ENCODE peak calls at places on chromosome 4, in eight cellular contexts. D is spleen, S is upper lobe of left lung, Y is SK-N-SH, G is suprapubic skin, X is vagina, M is HepG2, I is transverse colon. Z is an unnamed sample.

GRCh38 chr4:157312702-157313101 is 92.2 kb downstream of the GRIA2 start:
- DNase-seq in D (no peak), G (no peak), Y (no peak), X (no peak), I (no peak), S (no peak), M (no peak), Z (no peak)

GRCh38 chr4:124807421-124807820 is 94.9 kb upstream of the ANKRD50 start:
- DNase-seq in D (no peak), M (no peak), X (no peak), Y (no peak), I (no peak), S (no peak), G (no peak), Z (no peak)

GRCh38 chr4:60868232-60868960 is 331.7 kb upstream of the ADGRL3 start:
- DNase-seq in Y (no peak), X (no peak), I (no peak), G (no peak), M (no peak), D (no peak), S (no peak), Z (no peak)

GRCh38 chr4:79678472-79679202 is 270.6 kb upstream of the GK2 start:
- DNase-seq in S (no peak), I (no peak), D (no peak), M (no peak), G (no peak), Y (no peak), X (no peak), Z (no peak)

GRCh38 chr4:41437264-41437566 is 100.7 kb upstream of the LIMCH1 start:
- DNase-seq in X (no peak), M (no peak), G (no peak), I (no peak), D (no peak), S (no peak), Y (no peak), Z (no peak)

GRCh38 chr4:186192068-186192751 is 843 bp downstream of the CYP4V2 start:
- DNase-seq in G (peak), I (peak), S (no peak), D (no peak), M (peak), X (no peak), Y (no peak), Z (peak)

GRCh38 chr4:52658671-52659015 is 458 bp downstream of the USP46 start:
- DNase-seq in X (peak), I (no peak), G (peak), M (no peak), D (no peak), S (no peak), Y (peak), Z (no peak)

GRCh38 chr4:170769857-170770256 is 680.1 kb upstream of the AADAT start:
- DNase-seq in S (no peak), M (no peak), G (no peak), Y (no peak), D (no peak), I (no peak), X (no peak), Z (no peak)

GRCh38 chr4:25654971-25655963 is at the start of gene SLC34A2:
- DNase-seq in Y (peak), I (peak), D (peak), M (peak), G (no peak), X (no peak), S (peak), Z (no peak)

GRCh38 chr4:168682898-168683500 is 186.1 kb downstream of the PALLD start:
- DNase-seq in X (no peak), S (no peak), I (no peak), G (no peak), D (no peak), Y (no peak), M (no peak), Z (no peak)

GRCh38 chr4:25246680-25247611 is 13.1 kb downstream of the PI4K2B start:
- DNase-seq in D (no peak), S (peak), X (no peak), M (no peak), Y (no peak), G (no peak), I (no peak), Z (no peak)

GRCh38 chr4:182306792-182307507 is 63.7 kb downstream of the TENM3 start:
- DNase-seq in D (no peak), I (no peak), M (no peak), X (no peak), S (no peak), G (no peak), Y (no peak), Z (no peak)

GRCh38 chr4:145734576-145735329 is 54.8 kb downstream of the C4orf51 start:
- DNase-seq in Y (no peak), X (no peak), S (no peak), I (peak), M (peak), G (peak), D (no peak), Z (no peak)
- TF ChIP-seq POLR2AphosphoS5 in Y (peak), X (peak), S (peak), I (peak), M (no peak), G (peak), D (no peak), Z (no peak)

DNA sequence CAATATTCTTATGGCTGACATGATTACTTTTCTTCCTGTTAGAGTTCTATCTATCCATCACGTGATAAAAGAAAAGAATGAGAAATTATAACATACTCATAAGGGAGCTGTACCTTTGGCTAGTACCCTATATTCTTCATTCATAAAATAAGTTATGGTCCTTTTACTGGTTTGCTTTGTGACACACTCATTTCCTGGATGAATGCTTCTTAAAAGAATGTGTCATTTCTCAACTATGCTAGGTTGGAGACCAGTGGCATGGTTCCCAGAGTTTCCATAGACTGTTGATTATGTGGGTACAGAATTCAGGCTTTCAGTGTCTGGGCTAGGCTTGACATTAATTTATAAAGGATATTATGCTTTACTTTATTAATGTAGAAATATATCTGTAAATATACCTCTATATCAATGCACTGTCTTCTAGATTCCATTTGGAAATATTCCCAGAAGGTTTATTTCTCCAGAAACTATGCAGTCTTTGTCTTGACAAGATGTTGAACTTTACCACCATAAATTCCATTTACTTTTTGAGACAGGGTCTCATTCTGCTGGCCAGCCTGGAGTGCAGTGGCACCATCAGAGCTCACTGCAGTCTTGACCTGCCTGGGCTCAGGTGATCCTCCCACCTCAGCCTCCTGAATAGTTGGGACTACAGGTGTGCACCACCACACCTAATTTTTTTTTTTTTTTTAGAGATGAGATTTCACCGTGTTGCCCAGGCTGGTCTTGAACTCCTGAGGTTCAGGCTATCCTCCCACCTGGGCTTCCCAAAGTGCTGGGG is 23.8 kb downstream of the NUDT6 start:
- DNase-seq in X (no peak), I (no peak), Y (no peak), D (no peak), G (no peak), M (no peak), S (no peak), Z (no peak)
- TF ChIP-seq POLR2AphosphoS5 in X (no peak), I (no peak), Y (peak), D (no peak), G (no peak), M (no peak), S (no peak), Z (no peak)

GRCh38 chr4:139815646-139816601 is 150.3 kb downstream of the MGST2 start:
- DNase-seq in D (no peak), I (peak), S (no peak), M (no peak), X (no peak), Y (no peak), G (peak), Z (no peak)
- TF ChIP-seq POLR2AphosphoS5 in D (no peak), I (no peak), S (peak), M (no peak), X (peak), Y (peak), G (no peak), Z (no peak)

DNA sequence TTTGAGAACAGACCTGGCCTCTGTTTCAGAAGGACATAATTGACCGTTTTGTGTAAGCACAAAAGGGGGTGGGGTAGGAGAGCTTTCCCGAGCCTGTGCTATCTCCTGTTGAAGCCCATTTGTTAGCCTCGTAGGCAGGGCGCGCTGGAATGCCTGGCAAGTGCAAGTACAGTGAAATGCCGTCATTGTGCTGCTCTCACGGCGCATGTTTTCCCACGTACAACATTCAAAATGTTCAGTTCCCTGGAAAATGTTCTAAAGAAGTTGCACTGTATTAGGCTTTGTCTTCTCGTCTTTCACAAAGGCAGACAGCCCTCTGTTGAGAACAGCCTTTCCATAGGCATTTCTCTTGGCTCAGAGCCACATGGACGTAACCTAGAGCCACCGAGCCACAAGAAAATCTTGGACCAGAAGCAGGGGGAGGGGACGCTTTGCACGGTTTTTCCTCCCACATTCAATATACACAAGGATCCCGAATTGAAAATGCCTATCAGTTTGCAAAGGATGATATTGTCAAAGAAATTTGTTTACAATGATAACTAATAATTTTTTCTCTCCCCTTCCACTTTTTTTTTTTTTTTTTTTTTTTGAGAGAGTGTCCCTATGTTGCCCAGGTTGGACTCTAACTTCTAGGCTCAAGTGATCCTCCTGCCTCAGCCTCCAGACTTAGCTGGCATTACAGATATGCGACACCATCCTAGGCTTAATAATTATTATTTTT is 54.6 kb upstream of the RAPGEF2 start:
- DNase-seq in S (no peak), M (peak), G (peak), I (peak), Y (peak), X (no peak), D (no peak), Z (no peak)
- TF ChIP-seq POLR2AphosphoS5 in S (no peak), M (no peak), G (no peak), I (no peak), Y (no peak), X (no peak), D (no peak), Z (no peak)

GRCh38 chr4:99816611-99817309 is at the start of gene DAPP1:
- DNase-seq in S (no peak), M (no peak), X (no peak), I (peak), G (peak), D (peak), Y (no peak), Z (peak)
- TF ChIP-seq POLR2AphosphoS5 in S (peak), M (no peak), X (no peak), I (peak), G (peak), D (peak), Y (no peak), Z (peak)

GRCh38 chr4:38082424-38083374 is 122.5 kb downstream of the PTTG2 start:
- DNase-seq in G (no peak), X (no peak), D (no peak), I (no peak), S (no peak), M (no peak), Y (no peak), Z (no peak)
- TF ChIP-seq POLR2AphosphoS5 in G (no peak), X (no peak), D (no peak), I (no peak), S (peak), M (no peak), Y (no peak), Z (no peak)

DNA sequence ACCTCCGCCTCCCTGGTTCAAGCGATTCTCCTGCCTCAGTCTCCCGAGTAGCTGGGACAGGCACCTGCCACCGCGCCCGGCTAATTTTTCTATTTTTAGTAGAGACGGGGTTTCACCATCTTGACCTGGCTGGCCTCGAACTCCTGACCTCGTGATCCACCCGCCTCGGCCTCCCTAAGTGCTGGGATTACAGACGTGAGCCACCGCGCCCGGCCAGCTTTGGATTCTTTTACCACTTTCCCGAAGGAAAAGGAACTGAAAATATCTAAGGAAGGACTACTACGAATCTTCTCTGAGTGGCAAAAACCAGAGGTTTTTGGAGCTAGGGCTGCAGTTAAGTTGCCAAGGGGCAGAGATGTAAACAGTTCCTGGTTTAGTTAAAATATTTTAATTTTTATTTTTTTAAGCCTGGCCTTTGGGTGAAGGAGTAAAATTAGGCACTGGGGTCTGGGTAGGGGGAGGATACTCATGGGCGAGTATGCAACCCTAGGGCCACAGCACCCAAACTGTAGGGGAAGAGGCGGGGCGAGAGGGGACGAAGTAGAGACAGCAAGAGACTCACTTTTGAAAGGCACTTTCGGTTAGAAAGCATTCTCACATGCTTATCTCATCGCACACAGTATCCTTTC is 525 bp upstream of the CISD2 start:
- DNase-seq in G (peak), M (no peak), Y (no peak), X (no peak), D (peak), I (peak), S (peak), Z (peak)
- TF ChIP-seq POLR2AphosphoS5 in G (no peak), M (no peak), Y (no peak), X (no peak), D (no peak), I (no peak), S (no peak), Z (no peak)

DNA sequence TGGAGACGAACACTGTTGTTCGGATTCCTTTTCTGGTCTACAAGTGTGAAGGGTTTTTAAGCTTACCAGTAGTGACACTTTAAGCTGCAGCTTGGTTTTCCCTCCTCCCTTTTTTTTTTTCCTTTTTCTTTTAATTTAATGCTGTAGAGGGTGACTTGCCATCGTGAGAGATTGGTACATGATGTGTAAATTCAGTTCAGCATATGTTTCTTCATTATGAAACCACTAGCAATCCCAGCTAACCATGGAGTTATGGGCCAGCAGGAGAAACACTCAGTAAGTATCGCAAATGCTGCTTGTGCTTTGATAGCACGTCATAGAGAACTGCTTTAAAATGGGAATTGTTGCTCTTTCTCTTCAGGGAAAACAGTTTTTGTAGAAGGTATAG is 165.1 kb downstream of the RAPGEF2 start:
- DNase-seq in X (no peak), D (no peak), Y (no peak), S (no peak), M (no peak), I (no peak), G (no peak), Z (no peak)
- TF ChIP-seq POLR2AphosphoS5 in X (no peak), D (no peak), Y (no peak), S (no peak), M (no peak), I (no peak), G (no peak), Z (no peak)